ENCODE peak calls at places on chromosomes 4 and X, in six cellular contexts. V is activated CD4-positive, alpha-beta T cell treated with anti-CD3 and anti-CD28 coated beads for 48 hours; R is hepatocyte; U is foreskin keratinocyte; E is NCI-H1417; G is prostate gland. Y is an unnamed sample.

GRCh38 chr4:150348079-150348478 is 233.9 kb upstream of the MAB21L2 start:
- DNase-seq in U (peak), V (no peak), G (no peak), E (no peak), R (no peak), Y (no peak)

GRCh38 chr4:165355900-165356300 is 22.9 kb upstream of the CPE start:
- DNase-seq in R (peak), V (peak), G (peak), U (no peak), E (peak), Y (peak)

GRCh38 chr4:38560763-38561558 is 103.0 kb upstream of the KLF3 start:
- DNase-seq in E (no peak), R (no peak), G (no peak), V (peak), U (peak), Y (no peak)

GRCh38 chr4:2394544-2394943 is 23.9 kb downstream of the ZFYVE28 start:
- DNase-seq in G (no peak), E (peak), U (no peak), R (no peak), V (no peak), Y (no peak)

GRCh38 chr4:4202510-4202909 is 24.2 kb downstream of the OTOP1 start:
- DNase-seq in R (no peak), V (no peak), U (no peak), G (no peak), E (no peak), Y (no peak)

GRCh38 chr4:182736207-182736606 is 181.0 kb downstream of the DCTD start:
- DNase-seq in V (no peak), E (peak), R (no peak), G (no peak), U (peak), Y (no peak)

GRCh38 chr4:82737354-82737753 is 61.2 kb downstream of the SCD5 start:
- DNase-seq in R (no peak), E (no peak), U (no peak), V (no peak), G (no peak), Y (no peak)

GRCh38 chrX:153411255-153411987 is at the start of gene ZFP92:
- DNase-seq in G (no peak), V (peak), E (peak), U (no peak), R (peak), Y (peak)

GRCh38 chr4:186188107-186188506 is 3.3 kb upstream of the CYP4V2 start:
- DNase-seq in G (no peak), E (no peak), U (no peak), V (no peak), R (no peak), Y (no peak)

GRCh38 chr4:88102029-88102428 is 56.4 kb downstream of the ABCG2 start:
- DNase-seq in V (no peak), G (no peak), R (no peak), E (no peak), U (no peak), Y (no peak)

GRCh38 chr4:1503583-1504471 is 97.6 kb upstream of the NKX1-1 start:
- DNase-seq in G (no peak), R (no peak), V (no peak), E (no peak), U (no peak), Y (no peak)